ENCODE peak calls at places on chromosomes 4 and X, in nine cellular contexts. G, U, F, B, M, H, C, P and X are unnamed samples.

GRCh38 chr4:104693601-104694201 is 199.0 kb upstream of the CXXC4 start:
- DNase-seq in C (peak; percentile 26), U (no peak), F (no peak), H (peak; percentile 28), B (peak; percentile 8), M (no peak), P (peak; percentile 21), G (no peak), X (no peak)

GRCh38 chr4:143616771-143617170 is 83.7 kb downstream of the FREM3 start:
- DNase-seq in B (no peak), C (no peak), G (no peak), H (peak; percentile 59), P (peak; percentile 84), U (no peak), M (peak; percentile 48), F (no peak), X (no peak)

GRCh38 chr4:48269861-48270515 is 350 bp upstream of the TEC start:
- DNase-seq in C (peak; percentile 88), M (peak; percentile 74), G (peak; percentile 93), H (peak; percentile 82), B (peak; percentile 94), U (peak; percentile 25), P (peak; percentile 85), F (peak; percentile 54), X (no peak)

GRCh38 chr4:5870220-5870619 is 22.7 kb downstream of the CRMP1 start:
- DNase-seq in H (no peak), B (no peak), F (no peak), C (no peak), M (no peak), U (no peak), P (no peak), G (no peak), X (no peak)

GRCh38 chr4:140944539-140944938 is 188.4 kb upstream of the TBC1D9 start:
- DNase-seq in H (peak; percentile 75), G (no peak), B (no peak), F (no peak), P (no peak), C (no peak), M (no peak), U (no peak), X (no peak)

GRCh38 chr4:26179316-26179760 is 141.5 kb upstream of the RBPJ start:
- DNase-seq in P (no peak), M (peak; percentile 52), F (no peak), G (no peak), U (no peak), H (peak; percentile 41), B (no peak), C (no peak), X (no peak)

GRCh38 chr4:23290656-23291055 is 597.9 kb downstream of the GBA3 start:
- DNase-seq in B (peak; percentile 8), F (no peak), U (peak; percentile 35), M (no peak), H (no peak), P (peak; percentile 6), G (no peak), C (no peak), X (no peak)

GRCh38 chr4:98601719-98602118 is 56.7 kb downstream of the TSPAN5 start:
- DNase-seq in U (no peak), P (peak; percentile 71), F (peak; percentile 29), H (peak; percentile 53), G (no peak), M (no peak), C (no peak), B (no peak), X (no peak)

GRCh38 chr4:125515016-125515415 is 200.3 kb downstream of the FAT4 start:
- DNase-seq in B (no peak), M (no peak), F (no peak), H (no peak), U (no peak), C (no peak), G (no peak), P (no peak), X (no peak)

GRCh38 chrX:39653656-39654055 is 444.1 kb downstream of the BCOR start:
- DNase-seq in P (no peak), G (peak; percentile 75), B (peak; percentile 70), C (no peak), H (no peak), M (no peak), F (no peak), U (no peak), X (no peak)

GRCh38 chr4:183348706-183349659 is 26.8 kb upstream of the CLDN24 start:
- DNase-seq in U (no peak), B (peak; percentile 77), G (no peak), M (no peak), C (no peak), H (peak; percentile 97), P (peak; percentile 19), F (peak; percentile 76), X (no peak)

GRCh38 chrX:18210470-18210869 is 10.2 kb downstream of the BEND2 start:
- DNase-seq in H (peak; percentile 13), F (no peak), G (no peak), M (no peak), P (no peak), U (no peak), B (peak; percentile 7), C (no peak), X (peak; percentile 6)

GRCh38 chr4:186948361-186949291 is 225.0 kb upstream of the FAT1 start:
- DNase-seq in U (no peak), C (no peak), P (no peak), G (peak; percentile 73), M (no peak), F (no peak), H (peak; percentile 29), B (peak; percentile 74), X (no peak)

GRCh38 chrX:38494239-38494823 is 67.0 kb upstream of the TSPAN7 start:
- DNase-seq in F (no peak), C (no peak), H (no peak), U (no peak), G (no peak), P (no peak), B (no peak), M (no peak), X (no peak)

GRCh38 chrX:24471808-24472207 is 6.7 kb downstream of the PDK3 start:
- DNase-seq in M (no peak), H (no peak), G (no peak), P (no peak), U (no peak), F (no peak), B (no peak), C (no peak), X (no peak)

GRCh38 chrX:68568136-68568535 is 69.3 kb downstream of the YIPF6 start:
- DNase-seq in P (peak; percentile 14), C (no peak), G (no peak), H (no peak), U (no peak), B (no peak), M (peak; percentile 8), F (no peak), X (no peak)

GRCh38 chrX:8245411-8245810 is 74.3 kb upstream of the VCX2 start:
- DNase-seq in H (no peak), G (peak; percentile 15), B (peak; percentile 10), F (no peak), U (no peak), M (no peak), C (no peak), P (no peak), X (no peak)

GRCh38 chrX:91434351-91435168 is at the start of gene PABPC5:
- DNase-seq in C (no peak), M (no peak), G (peak; percentile 88), H (peak; percentile 92), F (peak; percentile 9), B (peak; percentile 83), U (no peak), P (peak; percentile 0), X (no peak)

DNA sequence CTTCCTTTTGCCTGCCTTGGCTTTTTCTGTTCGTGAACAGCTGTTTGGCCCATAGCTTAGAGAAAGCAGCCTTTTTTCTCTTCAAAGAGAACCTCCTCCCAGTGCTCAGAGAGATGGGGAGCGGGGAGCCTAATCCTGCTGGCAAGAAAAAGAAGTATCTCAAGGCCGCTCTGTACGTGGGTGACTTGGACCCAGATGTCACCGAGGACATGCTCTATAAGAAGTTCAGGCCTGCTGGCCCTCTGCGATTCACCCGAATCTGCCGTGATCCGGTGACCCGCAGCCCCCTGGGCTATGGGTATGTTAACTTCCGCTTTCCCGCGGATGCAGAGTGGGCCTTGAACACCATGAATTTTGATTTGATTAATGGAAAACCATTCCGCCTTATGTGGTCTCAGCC is 826 bp downstream of the PABPC5 start:
- DNase-seq in G (peak; percentile 8), U (no peak), C (no peak), F (no peak), M (no peak), B (peak; percentile 1), H (peak; percentile 29), P (no peak), X (no peak)
- H3K9ac ChIP-seq in G (no peak overlapping the region), U (no peak overlapping the region), C (no peak overlapping the region), F (peak overlapping the region; percentile 16), M (no peak overlapping the region), B (no peak overlapping the region), H (peak overlapping the region; percentile 89), P (no peak overlapping the region), X (no peak overlapping the region)

DNA sequence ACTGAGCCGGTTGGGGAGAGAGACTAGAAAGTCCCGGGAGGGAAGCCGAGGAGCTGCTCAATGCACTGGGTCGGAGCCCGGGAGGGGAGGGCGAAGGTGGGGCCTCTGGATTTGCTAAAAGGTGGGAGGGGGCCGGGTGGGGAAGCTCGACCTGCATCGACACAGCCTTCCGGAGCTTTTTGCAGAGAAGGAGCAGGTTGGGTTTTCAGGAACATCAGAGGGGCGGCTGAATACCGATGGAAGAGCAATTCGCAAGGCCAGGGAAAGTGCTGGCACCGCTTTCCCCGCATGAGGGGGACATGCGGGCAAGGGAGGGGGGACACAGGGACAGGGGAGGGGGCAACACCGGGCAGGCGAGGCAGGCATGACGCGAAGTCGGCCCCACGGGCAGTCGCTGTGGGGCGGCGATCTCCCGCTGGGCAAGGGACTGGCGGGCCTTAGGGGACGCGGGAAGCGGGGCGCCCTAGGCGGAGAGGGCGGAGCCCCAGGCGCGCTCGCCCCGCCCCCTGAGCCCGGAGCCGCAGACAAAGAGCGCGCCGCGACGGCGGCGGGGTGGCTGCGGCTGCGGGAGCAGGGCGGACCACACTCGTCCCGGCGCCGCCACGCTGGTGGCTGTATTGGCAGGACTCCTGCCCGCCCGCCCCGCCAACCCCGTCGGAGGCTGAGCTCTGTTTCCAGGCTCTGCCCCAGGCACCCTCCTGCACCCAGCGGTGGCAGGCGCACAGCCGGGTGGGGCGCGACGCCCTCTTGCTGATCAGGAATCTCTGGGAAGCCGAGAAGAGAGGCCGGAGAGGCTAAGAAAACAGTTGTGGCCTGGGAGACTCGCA is 11.6 kb downstream of the PDZD4 start:
- DNase-seq in H (peak; percentile 43), M (no peak), F (peak; percentile 23), G (peak; percentile 85), B (peak; percentile 66), P (no peak), C (no peak), U (no peak), X (no peak)
- H3K9ac ChIP-seq in H (peak overlapping the region; percentile 21), M (no peak overlapping the region), F (no peak overlapping the region), G (no peak overlapping the region), B (peak overlapping the region; percentile 75), P (no peak overlapping the region), C (peak overlapping the region; percentile 23), U (no peak overlapping the region), X (peak overlapping the region; percentile 52)

GRCh38 chr4:1359976-1360375 is 13.0 kb downstream of the UVSSA start:
- DNase-seq in P (no peak), M (no peak), B (no peak), H (no peak), C (no peak), F (no peak), G (no peak), U (no peak), X (no peak)
- H3K9ac ChIP-seq in P (no peak overlapping the region), M (no peak overlapping the region), B (no peak overlapping the region), H (no peak overlapping the region), C (no peak overlapping the region), F (no peak overlapping the region), G (no peak overlapping the region), U (no peak overlapping the region), X (no peak overlapping the region)

GRCh38 chr4:185773419-185773818 is 38.6 kb downstream of the SORBS2 start:
- DNase-seq in P (no peak), U (no peak), B (peak; percentile 37), M (no peak), C (no peak), G (peak; percentile 42), H (no peak), F (peak; percentile 74), X (no peak)
- H3K9ac ChIP-seq in P (no peak overlapping the region), U (no peak overlapping the region), B (no peak overlapping the region), M (no peak overlapping the region), C (no peak overlapping the region), G (no peak overlapping the region), H (no peak overlapping the region), F (peak overlapping the region; percentile 94), X (no peak overlapping the region)